ENCODE peak calls at places on chromosomes 16 and 17, in nine cellular contexts. One of them, this sample, is unnamed.

GRCh38 chr16:85642762-85643281 is 29.7 kb downstream of the GSE1 start:
- DNase-seq in omental fat pad: no peak
- DNase-seq in GM13976: no peak
- DNase-seq in endodermal cell: no peak
- DNase-seq in left lung: no peak
- DNase-seq in astrocyte of the cerebellum: no peak
- DNase-seq in upper lobe of right lung: no peak
- DNase-seq in thoracic aorta: no peak
- DNase-seq in osteocyte: no peak
- DNase-seq in this sample: no peak

GRCh38 chr17:65638221-65638940 is 76.9 kb upstream of the AXIN2 start:
- DNase-seq in upper lobe of right lung: no peak
- DNase-seq in endodermal cell: no peak
- DNase-seq in osteocyte: no peak
- DNase-seq in astrocyte of the cerebellum: peak
- DNase-seq in GM13976: no peak
- DNase-seq in left lung: no peak
- DNase-seq in omental fat pad: no peak
- DNase-seq in thoracic aorta: no peak
- DNase-seq in this sample: no peak

GRCh38 chr16:86942469-86943175 is 364.3 kb downstream of the FOXL1 start:
- DNase-seq in osteocyte: no peak
- DNase-seq in upper lobe of right lung: peak
- DNase-seq in omental fat pad: no peak
- DNase-seq in left lung: no peak
- DNase-seq in astrocyte of the cerebellum: peak
- DNase-seq in GM13976: no peak
- DNase-seq in endodermal cell: no peak
- DNase-seq in thoracic aorta: no peak
- DNase-seq in this sample: no peak

GRCh38 chr17:20127660-20128413 is 118.7 kb downstream of the SPECC1 start:
- DNase-seq in astrocyte of the cerebellum: no peak
- DNase-seq in left lung: no peak
- DNase-seq in omental fat pad: no peak
- DNase-seq in upper lobe of right lung: no peak
- DNase-seq in osteocyte: no peak
- DNase-seq in GM13976: no peak
- DNase-seq in endodermal cell: no peak
- DNase-seq in thoracic aorta: no peak
- DNase-seq in this sample: no peak

GRCh38 chr17:32921013-32921412 is 6.9 kb upstream of the TMEM98 start:
- DNase-seq in omental fat pad: no peak
- DNase-seq in upper lobe of right lung: no peak
- DNase-seq in GM13976: no peak
- DNase-seq in left lung: no peak
- DNase-seq in astrocyte of the cerebellum: no peak
- DNase-seq in endodermal cell: no peak
- DNase-seq in thoracic aorta: no peak
- DNase-seq in osteocyte: peak
- DNase-seq in this sample: no peak

GRCh38 chr16:84043486-84044107 is 1.0 kb upstream of the SLC38A8 start:
- DNase-seq in omental fat pad: no peak
- DNase-seq in endodermal cell: peak
- DNase-seq in upper lobe of right lung: peak
- DNase-seq in astrocyte of the cerebellum: no peak
- DNase-seq in thoracic aorta: no peak
- DNase-seq in osteocyte: no peak
- DNase-seq in GM13976: no peak
- DNase-seq in left lung: peak
- DNase-seq in this sample: no peak

GRCh38 chr16:35142809-35143192 is 1683.4 kb downstream of the TP53TG3F start:
- DNase-seq in GM13976: no peak
- DNase-seq in upper lobe of right lung: peak
- DNase-seq in omental fat pad: no peak
- DNase-seq in astrocyte of the cerebellum: no peak
- DNase-seq in left lung: peak
- DNase-seq in endodermal cell: no peak
- DNase-seq in osteocyte: no peak
- DNase-seq in thoracic aorta: no peak
- DNase-seq in this sample: no peak

GRCh38 chr17:56779306-56779705 is 54.4 kb downstream of the C17orf67 start:
- DNase-seq in osteocyte: no peak
- DNase-seq in thoracic aorta: no peak
- DNase-seq in omental fat pad: no peak
- DNase-seq in upper lobe of right lung: no peak
- DNase-seq in left lung: no peak
- DNase-seq in astrocyte of the cerebellum: no peak
- DNase-seq in endodermal cell: peak
- DNase-seq in GM13976: no peak
- DNase-seq in this sample: no peak

GRCh38 chr17:68248199-68248825 is 469 bp downstream of the AMZ2 start:
- DNase-seq in thoracic aorta: no peak
- DNase-seq in left lung: no peak
- DNase-seq in upper lobe of right lung: no peak
- DNase-seq in astrocyte of the cerebellum: no peak
- DNase-seq in endodermal cell: no peak
- DNase-seq in osteocyte: no peak
- DNase-seq in omental fat pad: no peak
- DNase-seq in GM13976: no peak
- DNase-seq in this sample: no peak

GRCh38 chr16:67842509-67843342 is 606 bp downstream of the THAP11 start:
- DNase-seq in left lung: peak
- DNase-seq in GM13976: peak
- DNase-seq in astrocyte of the cerebellum: no peak
- DNase-seq in endodermal cell: peak
- DNase-seq in osteocyte: no peak
- DNase-seq in upper lobe of right lung: peak
- DNase-seq in thoracic aorta: no peak
- DNase-seq in omental fat pad: no peak
- DNase-seq in this sample: peak

GRCh38 chr16:66324785-66325184 is 41.7 kb upstream of the CDH5 start:
- DNase-seq in upper lobe of right lung: no peak
- DNase-seq in astrocyte of the cerebellum: no peak
- DNase-seq in endodermal cell: peak
- DNase-seq in osteocyte: no peak
- DNase-seq in left lung: no peak
- DNase-seq in GM13976: no peak
- DNase-seq in omental fat pad: no peak
- DNase-seq in thoracic aorta: no peak
- DNase-seq in this sample: no peak
- TF ChIP-seq CTCF in upper lobe of right lung: no peak
- TF ChIP-seq CTCF in astrocyte of the cerebellum: peak
- TF ChIP-seq CTCF in endodermal cell: peak
- TF ChIP-seq CTCF in osteocyte: peak
- TF ChIP-seq CTCF in left lung: no peak
- TF ChIP-seq CTCF in GM13976: no peak
- TF ChIP-seq CTCF in omental fat pad: no peak
- TF ChIP-seq CTCF in thoracic aorta: no peak
- TF ChIP-seq CTCF in this sample: peak

GRCh38 chr17:67139784-67140665 is 95.7 kb downstream of the CACNG1 start:
- DNase-seq in GM13976: no peak
- DNase-seq in left lung: no peak
- DNase-seq in osteocyte: no peak
- DNase-seq in thoracic aorta: no peak
- DNase-seq in upper lobe of right lung: no peak
- DNase-seq in endodermal cell: peak
- DNase-seq in omental fat pad: no peak
- DNase-seq in astrocyte of the cerebellum: no peak
- DNase-seq in this sample: no peak
- TF ChIP-seq CTCF in GM13976: no peak
- TF ChIP-seq CTCF in left lung: no peak
- TF ChIP-seq CTCF in osteocyte: peak
- TF ChIP-seq CTCF in thoracic aorta: no peak
- TF ChIP-seq CTCF in upper lobe of right lung: no peak
- TF ChIP-seq CTCF in endodermal cell: peak
- TF ChIP-seq CTCF in omental fat pad: no peak
- TF ChIP-seq CTCF in astrocyte of the cerebellum: no peak
- TF ChIP-seq CTCF in this sample: no peak

DNA sequence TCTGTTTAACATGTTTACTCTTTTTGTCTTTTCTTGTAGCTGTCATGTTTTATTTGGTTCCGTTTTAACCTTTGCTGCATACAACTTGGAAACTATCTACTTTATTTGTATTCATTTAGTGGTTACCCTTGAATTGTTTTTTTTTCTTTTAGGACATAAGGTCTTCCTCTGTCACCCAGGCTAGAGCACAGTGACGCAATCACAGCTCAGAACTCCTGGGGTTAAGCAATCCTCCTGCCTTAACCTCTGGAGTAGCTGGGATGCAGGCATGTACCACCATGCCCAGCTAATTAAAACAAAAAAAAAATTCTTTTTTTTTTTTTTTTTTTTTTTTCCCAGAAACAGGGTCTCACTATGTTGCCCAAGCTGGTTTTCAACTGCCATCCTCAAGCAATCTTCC is 29.8 kb upstream of the USP43 start:
- DNase-seq in upper lobe of right lung: no peak
- DNase-seq in endodermal cell: no peak
- DNase-seq in astrocyte of the cerebellum: no peak
- DNase-seq in left lung: no peak
- DNase-seq in GM13976: no peak
- DNase-seq in osteocyte: no peak
- DNase-seq in thoracic aorta: no peak
- DNase-seq in omental fat pad: no peak
- DNase-seq in this sample: no peak
- TF ChIP-seq CTCF in upper lobe of right lung: no peak
- TF ChIP-seq CTCF in endodermal cell: no peak
- TF ChIP-seq CTCF in astrocyte of the cerebellum: no peak
- TF ChIP-seq CTCF in left lung: no peak
- TF ChIP-seq CTCF in GM13976: no peak
- TF ChIP-seq CTCF in osteocyte: no peak
- TF ChIP-seq CTCF in thoracic aorta: no peak
- TF ChIP-seq CTCF in omental fat pad: no peak
- TF ChIP-seq CTCF in this sample: no peak

GRCh38 chr17:55005520-55005919 is 37.0 kb downstream of the STXBP4 start:
- DNase-seq in left lung: no peak
- DNase-seq in GM13976: no peak
- DNase-seq in omental fat pad: no peak
- DNase-seq in osteocyte: no peak
- DNase-seq in thoracic aorta: no peak
- DNase-seq in astrocyte of the cerebellum: no peak
- DNase-seq in endodermal cell: peak
- DNase-seq in upper lobe of right lung: no peak
- DNase-seq in this sample: peak
- TF ChIP-seq CTCF in left lung: no peak
- TF ChIP-seq CTCF in GM13976: peak
- TF ChIP-seq CTCF in omental fat pad: no peak
- TF ChIP-seq CTCF in osteocyte: peak
- TF ChIP-seq CTCF in thoracic aorta: peak
- TF ChIP-seq CTCF in astrocyte of the cerebellum: peak
- TF ChIP-seq CTCF in endodermal cell: peak
- TF ChIP-seq CTCF in upper lobe of right lung: peak
- TF ChIP-seq CTCF in this sample: peak

GRCh38 chr16:54270711-54271110 is 15.9 kb downstream of the IRX3 start:
- DNase-seq in thoracic aorta: no peak
- DNase-seq in GM13976: no peak
- DNase-seq in astrocyte of the cerebellum: no peak
- DNase-seq in upper lobe of right lung: no peak
- DNase-seq in omental fat pad: no peak
- DNase-seq in left lung: no peak
- DNase-seq in osteocyte: no peak
- DNase-seq in endodermal cell: no peak
- DNase-seq in this sample: no peak

GRCh38 chr16:54269461-54269860 is 17.1 kb downstream of the IRX3 start:
- DNase-seq in thoracic aorta: no peak
- DNase-seq in astrocyte of the cerebellum: no peak
- DNase-seq in GM13976: no peak
- DNase-seq in endodermal cell: no peak
- DNase-seq in upper lobe of right lung: no peak
- DNase-seq in osteocyte: no peak
- DNase-seq in omental fat pad: no peak
- DNase-seq in left lung: no peak
- DNase-seq in this sample: no peak

GRCh38 chr16:54268340-54268739 is 18.2 kb downstream of the IRX3 start:
- DNase-seq in omental fat pad: no peak
- DNase-seq in upper lobe of right lung: no peak
- DNase-seq in GM13976: no peak
- DNase-seq in astrocyte of the cerebellum: no peak
- DNase-seq in left lung: no peak
- DNase-seq in endodermal cell: peak
- DNase-seq in thoracic aorta: no peak
- DNase-seq in osteocyte: no peak
- DNase-seq in this sample: no peak

GRCh38 chr16:54266363-54266955 is 20.1 kb downstream of the IRX3 start:
- DNase-seq in endodermal cell: no peak
- DNase-seq in upper lobe of right lung: no peak
- DNase-seq in thoracic aorta: no peak
- DNase-seq in omental fat pad: no peak
- DNase-seq in GM13976: no peak
- DNase-seq in left lung: no peak
- DNase-seq in astrocyte of the cerebellum: no peak
- DNase-seq in osteocyte: no peak
- DNase-seq in this sample: no peak

GRCh38 chr16:54268766-54269165 is 17.8 kb downstream of the IRX3 start:
- DNase-seq in left lung: no peak
- DNase-seq in thoracic aorta: no peak
- DNase-seq in astrocyte of the cerebellum: no peak
- DNase-seq in GM13976: no peak
- DNase-seq in endodermal cell: no peak
- DNase-seq in osteocyte: no peak
- DNase-seq in upper lobe of right lung: no peak
- DNase-seq in omental fat pad: no peak
- DNase-seq in this sample: no peak
- TF ChIP-seq CTCF in left lung: no peak
- TF ChIP-seq CTCF in thoracic aorta: no peak
- TF ChIP-seq CTCF in astrocyte of the cerebellum: no peak
- TF ChIP-seq CTCF in GM13976: no peak
- TF ChIP-seq CTCF in endodermal cell: no peak
- TF ChIP-seq CTCF in osteocyte: no peak
- TF ChIP-seq CTCF in upper lobe of right lung: no peak
- TF ChIP-seq CTCF in omental fat pad: no peak
- TF ChIP-seq CTCF in this sample: no peak

DNA sequence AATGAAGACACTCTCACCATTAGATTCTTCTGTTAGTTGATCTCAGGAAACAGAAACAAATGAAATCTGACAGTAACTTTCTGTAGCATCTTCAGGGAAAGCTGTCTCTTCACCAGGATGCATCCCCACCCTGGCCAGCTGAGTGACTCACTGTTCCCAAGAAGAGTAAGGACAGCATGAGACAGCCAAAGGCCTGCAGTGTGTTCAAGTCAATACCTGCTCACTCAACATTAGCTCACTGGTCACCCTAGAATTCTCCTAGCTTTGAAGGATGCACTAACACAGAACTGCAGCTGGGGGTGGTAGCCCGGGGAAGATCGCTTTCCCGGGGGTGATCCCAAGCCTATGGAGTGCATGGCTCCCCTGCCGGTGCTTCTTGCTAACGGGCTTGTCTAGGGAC is 28.2 kb upstream of the CLEC18B start:
- DNase-seq in GM13976: no peak
- DNase-seq in omental fat pad: no peak
- DNase-seq in endodermal cell: no peak
- DNase-seq in osteocyte: no peak
- DNase-seq in left lung: no peak
- DNase-seq in upper lobe of right lung: no peak
- DNase-seq in thoracic aorta: no peak
- DNase-seq in astrocyte of the cerebellum: no peak
- DNase-seq in this sample: no peak
- TF ChIP-seq CTCF in GM13976: no peak
- TF ChIP-seq CTCF in omental fat pad: no peak
- TF ChIP-seq CTCF in endodermal cell: no peak
- TF ChIP-seq CTCF in osteocyte: no peak
- TF ChIP-seq CTCF in left lung: no peak
- TF ChIP-seq CTCF in upper lobe of right lung: no peak
- TF ChIP-seq CTCF in thoracic aorta: no peak
- TF ChIP-seq CTCF in astrocyte of the cerebellum: no peak
- TF ChIP-seq CTCF in this sample: no peak

This sample was measured in GM12865.